ENCODE peak calls at places on chromosome 10, in seven cellular contexts. I is IMR-90, L is body of pancreas, X is heart left ventricle, Z is adrenal gland, G is ovary, Q is K562. N is an unnamed sample. For H3K36me3, the result is how much of the 10 kb centered on the place peaks cover.

GRCh38 chr10:118721005-118721876 is 33.5 kb downstream of the CACUL1 start:
- DNase-seq in G (no peak), L (peak), Q (peak), I (peak), X (peak), Z (peak), N (peak)

GRCh38 chr10:120945801-120946302 is 94.7 kb downstream of the WDR11 start:
- DNase-seq in X (no peak), Q (no peak), I (no peak), L (peak), Z (peak), G (no peak), N (no peak)

GRCh38 chr10:12013926-12014325 is 28.7 kb downstream of the UPF2 start:
- DNase-seq in I (peak), X (no peak), Z (no peak), L (no peak), Q (no peak), G (no peak), N (no peak)

GRCh38 chr10:128180843-128181242 is 54.6 kb upstream of the MKI67 start:
- DNase-seq in X (no peak), Q (no peak), Z (no peak), L (no peak), G (no peak), I (no peak), N (no peak)

GRCh38 chr10:57145548-57145947 is 784.5 kb upstream of the ZWINT start:
- DNase-seq in L (no peak), X (no peak), Q (no peak), I (no peak), Z (no peak), G (no peak), N (no peak)

GRCh38 chr10:7300327-7300726 is 110.5 kb downstream of the SFMBT2 start:
- DNase-seq in Q (no peak), I (peak), L (no peak), X (no peak), G (no peak), Z (no peak), N (no peak)

GRCh38 chr10:123896217-123896927 is 4.8 kb upstream of the CPXM2 start:
- DNase-seq in Z (no peak), L (no peak), G (no peak), I (no peak), X (no peak), Q (no peak), N (no peak)

GRCh38 chr10:81847675-81848074 is 27.3 kb upstream of the NRG3 start:
- DNase-seq in I (no peak), L (no peak), Q (no peak), G (no peak), Z (no peak), X (no peak), N (no peak)

GRCh38 chr10:28047061-28047460 is 48.2 kb upstream of the ODAD2 start:
- DNase-seq in Z (no peak), I (no peak), G (no peak), X (no peak), L (no peak), Q (no peak), N (no peak)

GRCh38 chr10:36677170-36677768 is 448.1 kb upstream of the ANKRD30A start:
- DNase-seq in Z (no peak), I (peak), X (no peak), G (no peak), Q (no peak), L (no peak), N (no peak)

GRCh38 chr10:119502618-119503155 is 39.8 kb downstream of the RGS10 start:
- DNase-seq in I (no peak), X (no peak), Z (no peak), L (no peak), G (no peak), Q (no peak), N (no peak)

GRCh38 chr10:6065406-6065805 is 3.2 kb upstream of the IL2RA start:
- DNase-seq in Q (no peak), I (no peak), X (no peak), G (no peak), L (peak), Z (no peak), N (no peak)

GRCh38 chr10:6059506-6059905 is 2.7 kb downstream of the IL2RA start:
- DNase-seq in G (no peak), L (no peak), Q (no peak), Z (no peak), I (no peak), X (no peak), N (no peak)

GRCh38 chr10:6061056-6061455 is 1.1 kb downstream of the IL2RA start:
- DNase-seq in I (no peak), L (peak), Z (no peak), X (no peak), G (no peak), Q (no peak), N (no peak)

GRCh38 chr10:6064119-6064518 is 2.0 kb upstream of the IL2RA start:
- DNase-seq in Q (no peak), I (no peak), G (no peak), Z (peak), X (no peak), L (peak), N (no peak)

DNA sequence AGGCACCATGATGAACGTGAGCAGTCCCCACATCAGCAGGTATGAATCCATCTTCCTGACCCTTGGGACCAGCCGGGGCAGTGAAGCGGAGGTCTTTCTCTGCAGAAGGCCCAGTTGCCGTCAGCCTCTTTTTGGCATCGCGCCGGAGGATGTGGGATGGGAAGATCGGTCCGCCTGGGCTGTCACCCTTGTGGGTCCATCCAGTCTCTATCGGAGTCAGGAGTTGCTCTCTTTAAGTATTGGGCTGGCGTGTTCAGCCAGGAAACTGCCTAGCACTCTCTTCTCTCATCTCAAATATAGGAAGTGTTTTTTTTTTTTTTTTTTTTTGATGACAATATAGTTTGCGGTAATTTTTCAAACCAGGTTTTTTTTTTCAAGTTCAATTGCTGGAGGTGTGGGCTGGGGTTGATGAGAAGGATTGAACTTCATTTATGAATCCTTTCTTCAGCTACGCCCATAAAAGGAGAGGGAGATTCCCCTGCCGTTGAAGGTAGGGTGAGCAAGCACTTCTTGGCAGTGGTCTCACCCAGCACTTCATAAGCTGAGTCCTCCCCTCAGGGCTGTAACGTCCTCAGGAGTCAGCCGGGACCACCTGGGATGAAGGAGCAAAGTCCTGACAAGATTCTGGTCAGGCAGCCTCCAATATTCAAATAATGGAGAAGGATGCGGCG is at the start of gene IL2RA:
- DNase-seq in G (no peak), I (no peak), L (peak), Z (peak), X (no peak), Q (no peak), N (no peak)
- TF ChIP-seq POLR2A in G (no peak), I (no peak), L (no peak), Z (no peak), X (no peak), Q (no peak), N (no peak)

GRCh38 chr10:94349327-94349726 is 13.4 kb downstream of the NOC3L start:
- DNase-seq in Z (no peak), L (no peak), Q (no peak), G (no peak), I (no peak), X (no peak), N (no peak)
- H3K36me3 ChIP-seq in Z (under half), L (under half), Q (half or more), G (under half), I (under half), X (half or more), N (under half)

GRCh38 chr10:73909716-73910115 is 1.2 kb upstream of the PLAU start:
- DNase-seq in Q (no peak), I (no peak), G (no peak), Z (no peak), X (no peak), L (no peak), N (no peak)
- H3K27ac ChIP-seq in Q (peak), I (peak), G (no peak), Z (no peak), X (peak), L (no peak), N (peak)

GRCh38 chr10:69086131-69086530 is 1.8 kb upstream of the SRGN start:
- DNase-seq in I (no peak), X (peak), G (no peak), Z (no peak), Q (peak), L (no peak), N (peak)
- TF ChIP-seq POLR2A in I (no peak), X (no peak), G (no peak), Z (no peak), Q (peak), L (no peak), N (no peak)

GRCh38 chr10:100348389-100348927 is 1.4 kb downstream of the SCD start:
- DNase-seq in I (no peak), Z (no peak), L (no peak), G (no peak), X (no peak), Q (no peak), N (no peak)

GRCh38 chr10:100349087-100349486 is 2.1 kb downstream of the SCD start:
- DNase-seq in Q (no peak), I (no peak), X (no peak), Z (no peak), L (no peak), G (no peak), N (no peak)

GRCh38 chr10:100349672-100350071 is 2.6 kb downstream of the SCD start:
- DNase-seq in I (no peak), Z (no peak), L (no peak), G (no peak), Q (no peak), X (no peak), N (no peak)

GRCh38 chr10:100353770-100354485 is 6.9 kb downstream of the SCD start:
- DNase-seq in X (no peak), L (no peak), Z (no peak), G (no peak), Q (no peak), I (no peak), N (no peak)

DNA sequence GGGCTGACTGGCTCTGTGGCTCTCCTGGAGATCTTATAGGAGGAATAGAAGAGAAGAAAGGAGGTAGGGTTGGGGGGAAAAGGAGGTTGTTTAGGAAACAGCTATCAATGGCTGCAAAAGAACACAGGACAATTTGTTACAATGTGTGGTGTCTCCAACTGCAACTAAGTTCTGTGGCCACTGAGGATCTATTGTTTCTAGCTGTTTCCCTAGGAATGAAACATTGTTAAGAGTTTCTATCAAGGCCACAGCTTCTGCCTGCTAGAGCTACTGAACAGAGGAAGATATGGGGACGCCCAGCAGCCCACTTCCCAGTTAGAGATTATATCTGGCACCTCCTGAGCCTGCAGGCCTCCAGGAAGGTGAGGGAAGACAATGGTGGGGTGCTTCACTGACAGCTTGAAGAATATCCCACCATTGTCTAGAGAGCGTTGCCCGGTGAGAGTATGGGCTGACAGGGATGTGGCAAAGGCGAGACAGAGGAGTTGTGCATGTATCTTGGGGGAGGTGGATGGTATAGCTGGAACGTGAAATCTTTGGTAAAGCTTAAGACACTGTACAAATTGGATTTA is 4.0 kb downstream of the SCD start:
- DNase-seq in I (no peak), Z (no peak), X (no peak), Q (no peak), L (no peak), G (no peak), N (no peak)
- H3K36me3 ChIP-seq in I (half or more), Z (under half), X (under half), Q (half or more), L (under half), G (under half), N (under half)